ENCODE peak calls at places on chromosome 1, in four cellular contexts. One of them, this sample, is unnamed.

GRCh38 chr1:17186216-17186894 is 18.6 kb upstream of the PADI1 start:
- DNase-seq in HS-27A: no peak
- DNase-seq in stomach: no peak
- DNase-seq in AG08396: no peak
- DNase-seq in this sample: no peak

GRCh38 chr1:82486969-82487368 is 686.2 kb downstream of the ADGRL2 start:
- DNase-seq in HS-27A: no peak
- DNase-seq in stomach: no peak
- DNase-seq in AG08396: no peak
- DNase-seq in this sample: no peak

GRCh38 chr1:194813109-194813508 is 1626.7 kb upstream of the B3GALT2 start:
- DNase-seq in HS-27A: no peak
- DNase-seq in stomach: no peak
- DNase-seq in AG08396: no peak
- DNase-seq in this sample: no peak

GRCh38 chr1:70497152-70497551 is 86.1 kb downstream of the CTH start:
- DNase-seq in HS-27A: no peak
- DNase-seq in stomach: no peak
- DNase-seq in AG08396: no peak
- DNase-seq in this sample: no peak

GRCh38 chr1:16717174-16718108 is 22.9 kb upstream of the RNU1-4 start:
- DNase-seq in HS-27A: no peak
- DNase-seq in stomach: peak; percentile 24
- DNase-seq in AG08396: no peak
- DNase-seq in this sample: peak; percentile 52

GRCh38 chr1:56821462-56821797 is 2.2 kb upstream of the FYB2 start:
- DNase-seq in HS-27A: no peak
- DNase-seq in stomach: no peak
- DNase-seq in AG08396: no peak
- DNase-seq in this sample: peak; percentile 18

GRCh38 chr1:1281533-1282321 is 1.5 kb downstream of the SCNN1D start:
- DNase-seq in HS-27A: no peak
- DNase-seq in stomach: peak; percentile 98
- DNase-seq in AG08396: peak; percentile 87
- DNase-seq in this sample: peak; percentile 93

GRCh38 chr1:242787968-242788367 is 263.5 kb upstream of the PLD5 start:
- DNase-seq in HS-27A: no peak
- DNase-seq in stomach: no peak
- DNase-seq in AG08396: no peak
- DNase-seq in this sample: no peak